ENCODE peak calls at places on chromosomes 4 and X, in four cellular contexts. M, C, F and N are unnamed samples.

GRCh38 chrX:48538641-48539344 is 721 bp upstream of the TBC1D25 start:
- DNase-seq in M (no peak), C (no peak), F (no peak), N (no peak)

GRCh38 chr4:101393256-101393655 is 45.9 kb upstream of the PPP3CA start:
- DNase-seq in M (no peak), C (no peak), F (peak), N (no peak)

GRCh38 chr4:55859711-55860110 is 6.3 kb downstream of the EXOC1 start:
- DNase-seq in M (no peak), C (no peak), F (no peak), N (no peak)

GRCh38 chr4:38842998-38843397 is 13.6 kb downstream of the TLR6 start:
- DNase-seq in M (no peak), C (no peak), F (no peak), N (no peak)

GRCh38 chr4:71110499-71110898 is 117.0 kb downstream of the DCK start:
- DNase-seq in M (no peak), C (no peak), F (no peak), N (no peak)

GRCh38 chrX:134396174-134396573 is 63.8 kb upstream of the HPRT1 start:
- DNase-seq in M (no peak), C (no peak), F (no peak), N (no peak)

GRCh38 chr4:94722748-94723147 is 35.0 kb upstream of the BMPR1B start:
- DNase-seq in M (no peak), C (no peak), F (no peak), N (no peak)

GRCh38 chr4:145804134-145804533 is 124.2 kb downstream of the C4orf51 start:
- DNase-seq in M (no peak), C (no peak), F (no peak), N (no peak)

GRCh38 chrX:12988797-12989196 is 13.9 kb downstream of the TMSB4X start:
- DNase-seq in M (no peak), C (no peak), F (peak), N (no peak)